ENCODE peak calls at places on chromosomes 2 and 18, in nine cellular contexts. F is body of pancreas; T is psoas muscle; B is mucosa of descending colon; A is CD4-positive, CD25-positive, alpha-beta regulatory T cell; L is astrocyte of the cerebellum; Y is coronary artery; Z is GM23248; G is lower lobe of right lung. D is an unnamed sample.

GRCh38 chr2:58540680-58541079 is 299.6 kb upstream of the FANCL start:
- DNase-seq in F (no peak), T (no peak), B (no peak), A (no peak), L (no peak), Y (no peak), Z (no peak), G (no peak), D (no peak)

GRCh38 chr2:156574112-156574511 is 137.9 kb downstream of the GPD2 start:
- DNase-seq in F (no peak), T (no peak), B (no peak), A (no peak), L (no peak), Y (no peak), Z (no peak), G (no peak), D (no peak)

GRCh38 chr2:141610564-141610963 is 520.3 kb downstream of the LRP1B start:
- DNase-seq in F (no peak), T (no peak), B (no peak), A (no peak), L (no peak), Y (no peak), Z (no peak), G (no peak), D (no peak)

GRCh38 chr2:219697811-219698683 is 70.6 kb downstream of the SLC4A3 start:
- DNase-seq in F (no peak), T (no peak), B (no peak), A (no peak), L (no peak), Y (no peak), Z (no peak), G (no peak), D (no peak)

GRCh38 chr18:46293699-46294300 is 189.6 kb downstream of the HAUS1 start:
- DNase-seq in F (no peak), T (no peak), B (no peak), A (no peak), L (no peak), Y (no peak), Z (no peak), G (no peak), D (no peak)

GRCh38 chr2:97704989-97705388 is 8.4 kb upstream of the ZAP70 start:
- DNase-seq in F (no peak), T (no peak), B (no peak), A (no peak), L (no peak), Y (peak), Z (no peak), G (no peak), D (no peak)

GRCh38 chr2:23904692-23905091 is 22.2 kb downstream of the ATAD2B start:
- DNase-seq in F (no peak), T (no peak), B (no peak), A (no peak), L (peak), Y (no peak), Z (peak), G (no peak), D (no peak)

GRCh38 chr2:79627237-79627636 is 114.4 kb downstream of the CTNNA2 start:
- DNase-seq in F (no peak), T (no peak), B (no peak), A (no peak), L (no peak), Y (no peak), Z (no peak), G (no peak), D (no peak)

GRCh38 chr2:155310589-155310988 is 612.1 kb downstream of the KCNJ3 start:
- DNase-seq in F (no peak), T (no peak), B (no peak), A (peak), L (peak), Y (no peak), Z (peak), G (no peak), D (no peak)

GRCh38 chr2:74937221-74937880 is 21.1 kb upstream of the POLE4 start:
- DNase-seq in F (no peak), T (no peak), B (no peak), A (no peak), L (no peak), Y (no peak), Z (no peak), G (no peak), D (no peak)

GRCh38 chr2:96881349-96882195 is 11.7 kb upstream of the SEMA4C start:
- DNase-seq in F (no peak), T (no peak), B (no peak), A (no peak), L (no peak), Y (no peak), Z (no peak), G (no peak), D (no peak)

GRCh38 chr18:51908598-51908944 is 431.4 kb upstream of the DCC start:
- DNase-seq in F (no peak), T (no peak), B (no peak), A (no peak), L (no peak), Y (no peak), Z (no peak), G (no peak), D (no peak)

GRCh38 chr2:105397025-105397722 is 1.7 kb downstream of the FHL2 start:
- DNase-seq in F (no peak), T (no peak), B (no peak), A (no peak), L (no peak), Y (no peak), Z (peak), G (no peak), D (peak)

GRCh38 chr2:200104015-200104414 is 148.6 kb downstream of the MAIP1 start:
- DNase-seq in F (no peak), T (no peak), B (no peak), A (no peak), L (peak), Y (no peak), Z (peak), G (no peak), D (no peak)

GRCh38 chr2:148255929-148256328 is 235.0 kb downstream of the MBD5 start:
- DNase-seq in F (no peak), T (no peak), B (no peak), A (no peak), L (no peak), Y (no peak), Z (no peak), G (peak), D (no peak)

GRCh38 chr2:236517463-236518077 is 52.1 kb upstream of the ACKR3 start:
- DNase-seq in F (no peak), T (no peak), B (no peak), A (no peak), L (no peak), Y (no peak), Z (no peak), G (no peak), D (no peak)

GRCh38 chr18:50013363-50014138 is 181.4 kb downstream of the MYO5B start:
- DNase-seq in F (no peak), T (no peak), B (no peak), A (no peak), L (no peak), Y (no peak), Z (peak), G (no peak), D (no peak)

GRCh38 chr2:46171441-46171953 is 125.7 kb upstream of the EPAS1 start:
- DNase-seq in F (no peak), T (no peak), B (no peak), A (no peak), L (peak), Y (peak), Z (peak), G (no peak), D (no peak)

GRCh38 chr2:46171996-46172546 is 125.1 kb upstream of the EPAS1 start:
- DNase-seq in F (no peak), T (no peak), B (no peak), A (no peak), L (no peak), Y (peak), Z (no peak), G (no peak), D (no peak)

GRCh38 chr2:162091325-162092007 is 17.5 kb upstream of the DPP4 start:
- DNase-seq in F (no peak), T (no peak), B (peak), A (peak), L (no peak), Y (no peak), Z (peak), G (no peak), D (peak)

GRCh38 chr2:110858993-110859770 is 126.8 kb downstream of the ACOXL start:
- DNase-seq in F (no peak), T (no peak), B (no peak), A (peak), L (no peak), Y (no peak), Z (no peak), G (no peak), D (no peak)

GRCh38 chr2:234491281-234491680 is 5.6 kb downstream of the ARL4C start:
- DNase-seq in F (no peak), T (no peak), B (no peak), A (peak), L (no peak), Y (no peak), Z (no peak), G (no peak), D (no peak)

GRCh38 chr2:108316194-108316880 is 27.6 kb downstream of the SULT1C2 start:
- DNase-seq in F (no peak), T (no peak), B (peak), A (no peak), L (no peak), Y (no peak), Z (no peak), G (no peak), D (no peak)

GRCh38 chr18:2164644-2165287 is 406.5 kb downstream of the METTL4 start:
- DNase-seq in F (no peak), T (no peak), B (no peak), A (no peak), L (no peak), Y (no peak), Z (no peak), G (no peak), D (no peak)

GRCh38 chr18:39611381-39612090 is 2045.9 kb upstream of the CELF4 start:
- DNase-seq in F (no peak), T (no peak), B (no peak), A (no peak), L (peak), Y (no peak), Z (no peak), G (no peak), D (no peak)

GRCh38 chr2:237556773-237557632 is 9.4 kb upstream of the PRLH start:
- DNase-seq in F (no peak), T (no peak), B (no peak), A (peak), L (no peak), Y (no peak), Z (no peak), G (no peak), D (no peak)

GRCh38 chr2:158932246-158932645 is 36.2 kb upstream of the TANC1 start:
- DNase-seq in F (no peak), T (no peak), B (no peak), A (no peak), L (peak), Y (no peak), Z (no peak), G (no peak), D (no peak)

GRCh38 chr2:130756041-130756720 is 841 bp downstream of the AMER3 start:
- DNase-seq in F (no peak), T (no peak), B (peak), A (no peak), L (no peak), Y (no peak), Z (peak), G (no peak), D (no peak)

GRCh38 chr2:24972315-24972958 is 682 bp upstream of the DNAJC27 start:
- DNase-seq in F (peak), T (no peak), B (peak), A (peak), L (no peak), Y (peak), Z (peak), G (no peak), D (peak)

GRCh38 chr18:4454548-4455112 is 477 bp downstream of the DLGAP1 start:
- DNase-seq in F (no peak), T (peak), B (no peak), A (no peak), L (no peak), Y (no peak), Z (no peak), G (no peak), D (no peak)

GRCh38 chr2:218658671-218659257 is 659 bp downstream of the ZNF142 start:
- DNase-seq in F (no peak), T (no peak), B (peak), A (peak), L (no peak), Y (no peak), Z (peak), G (no peak), D (peak)

GRCh38 chr18:71371951-71372605 is 1083.2 kb downstream of the SOCS6 start:
- DNase-seq in F (no peak), T (no peak), B (no peak), A (no peak), L (no peak), Y (no peak), Z (no peak), G (no peak), D (no peak)

GRCh38 chr2:10619643-10620042 is 70.1 kb downstream of the NOL10 start:
- DNase-seq in F (no peak), T (no peak), B (no peak), A (no peak), L (peak), Y (no peak), Z (peak), G (no peak), D (no peak)

GRCh38 chr2:20617892-20618467 is 32.9 kb downstream of the HS1BP3 start:
- DNase-seq in F (peak), T (peak), B (peak), A (no peak), L (peak), Y (peak), Z (peak), G (peak), D (peak)

GRCh38 chr2:160194946-160195345 is 5.1 kb downstream of the ITGB6 start:
- DNase-seq in F (no peak), T (no peak), B (no peak), A (peak), L (no peak), Y (no peak), Z (no peak), G (no peak), D (no peak)

GRCh38 chr2:50512397-50512796 is 519.5 kb downstream of the NRXN1 start:
- DNase-seq in F (no peak), T (no peak), B (no peak), A (no peak), L (no peak), Y (no peak), Z (no peak), G (no peak), D (no peak)

GRCh38 chr2:16828044-16828827 is 162.6 kb upstream of the CYRIA start:
- DNase-seq in F (no peak), T (no peak), B (no peak), A (no peak), L (no peak), Y (no peak), Z (no peak), G (no peak), D (no peak)

GRCh38 chr18:58965930-58966662 is 101.4 kb downstream of the ZNF532 start:
- DNase-seq in F (no peak), T (no peak), B (no peak), A (no peak), L (no peak), Y (no peak), Z (no peak), G (no peak), D (no peak)

GRCh38 chr18:41996020-41996419 is 41.0 kb downstream of the PIK3C3 start:
- DNase-seq in F (no peak), T (no peak), B (no peak), A (no peak), L (no peak), Y (no peak), Z (no peak), G (no peak), D (no peak)

DNA sequence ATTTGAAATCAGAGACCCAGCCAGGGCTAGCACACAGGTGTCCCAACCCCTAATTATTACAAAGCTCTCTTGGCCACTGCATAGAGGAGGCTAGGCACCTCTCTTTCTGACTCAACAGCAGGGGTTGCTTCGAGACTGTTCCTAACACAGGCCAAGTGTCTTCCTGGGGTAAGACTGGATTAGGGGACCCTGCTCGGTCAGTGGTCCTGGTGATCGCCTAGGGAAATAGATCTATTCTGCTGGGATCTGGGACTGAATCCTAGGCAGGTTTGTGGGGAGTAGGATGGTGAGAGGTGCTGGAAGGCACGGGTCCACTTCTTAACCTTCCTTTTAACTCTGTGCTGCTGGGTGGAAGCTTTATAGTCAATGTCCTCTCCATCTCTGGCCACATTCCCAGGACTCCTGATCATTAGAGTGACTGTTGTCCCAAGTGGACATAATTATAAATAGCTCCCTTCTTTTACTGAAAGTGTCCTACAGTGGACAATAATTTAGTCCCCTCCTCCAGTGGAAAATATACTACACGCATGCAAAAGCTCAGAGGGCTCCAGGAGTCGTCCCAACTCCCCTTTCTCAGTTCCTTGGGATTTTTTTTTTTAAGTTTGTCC is 1.4 kb upstream of the TRIB2 start:
- DNase-seq in F (no peak), T (no peak), B (no peak), A (no peak), L (no peak), Y (no peak), Z (peak), G (no peak), D (no peak)
- H3K4me3 ChIP-seq in F (no peak), T (peak), B (no peak), A (peak), L (peak), Y (peak), Z (no peak), G (peak), D (peak)

GRCh38 chr18:500556-501405 is at the start of gene COLEC12:
- DNase-seq in F (no peak), T (peak), B (no peak), A (no peak), L (no peak), Y (no peak), Z (peak), G (peak), D (peak)
- H3K4me3 ChIP-seq in F (no peak), T (peak), B (no peak), A (no peak), L (peak), Y (peak), Z (peak), G (peak), D (peak)

GRCh38 chr2:180289627-180290026 is 282.5 kb upstream of the CWC22 start:
- DNase-seq in F (no peak), T (no peak), B (no peak), A (no peak), L (no peak), Y (no peak), Z (no peak), G (no peak), D (no peak)

GRCh38 chr2:180291060-180291459 is 284.0 kb upstream of the CWC22 start:
- DNase-seq in F (no peak), T (no peak), B (no peak), A (no peak), L (peak), Y (no peak), Z (peak), G (no peak), D (no peak)

GRCh38 chr2:180291552-180292421 is 284.7 kb upstream of the CWC22 start:
- DNase-seq in F (no peak), T (no peak), B (no peak), A (no peak), L (no peak), Y (no peak), Z (peak), G (no peak), D (no peak)
- H3K4me3 ChIP-seq in F (no peak), T (no peak), B (no peak), A (no peak), L (no peak), Y (no peak), Z (peak), G (no peak), D (no peak)

GRCh38 chr2:206256711-206257110 is 17.8 kb upstream of the ZDBF2 start:
- DNase-seq in F (no peak), T (no peak), B (no peak), A (no peak), L (no peak), Y (no peak), Z (no peak), G (no peak), D (no peak)
- H3K4me3 ChIP-seq in F (no peak), T (no peak), B (no peak), A (no peak), L (no peak), Y (no peak), Z (no peak), G (no peak), D (no peak)

GRCh38 chr18:31687016-31687415 is 2.6 kb upstream of the B4GALT6 start:
- DNase-seq in F (no peak), T (no peak), B (no peak), A (no peak), L (no peak), Y (no peak), Z (no peak), G (no peak), D (no peak)

GRCh38 chr18:31685097-31686082 is 1.0 kb upstream of the B4GALT6 start:
- DNase-seq in F (peak), T (peak), B (peak), A (peak), L (peak), Y (no peak), Z (peak), G (peak), D (peak)

GRCh38 chr18:31687529-31687928 is 3.1 kb upstream of the B4GALT6 start:
- DNase-seq in F (no peak), T (no peak), B (no peak), A (no peak), L (no peak), Y (no peak), Z (peak), G (no peak), D (no peak)

GRCh38 chr18:31688601-31689000 is 4.2 kb upstream of the B4GALT6 start:
- DNase-seq in F (no peak), T (no peak), B (no peak), A (no peak), L (no peak), Y (no peak), Z (no peak), G (no peak), D (no peak)

GRCh38 chr18:31686572-31686971 is 2.2 kb upstream of the B4GALT6 start:
- DNase-seq in F (no peak), T (no peak), B (no peak), A (no peak), L (no peak), Y (no peak), Z (no peak), G (no peak), D (no peak)
- H3K4me3 ChIP-seq in F (no peak), T (no peak), B (no peak), A (no peak), L (no peak), Y (no peak), Z (no peak), G (no peak), D (no peak)

GRCh38 chr2:227177592-227178336 is 13.3 kb downstream of the COL4A3 start:
- DNase-seq in F (no peak), T (no peak), B (no peak), A (no peak), L (no peak), Y (no peak), Z (no peak), G (no peak), D (no peak)

GRCh38 chr2:227182765-227183164 is 18.3 kb downstream of the COL4A3 start:
- DNase-seq in F (no peak), T (no peak), B (no peak), A (no peak), L (no peak), Y (no peak), Z (no peak), G (no peak), D (no peak)

GRCh38 chr2:227180286-227180685 is 15.9 kb downstream of the COL4A3 start:
- DNase-seq in F (no peak), T (peak), B (no peak), A (no peak), L (no peak), Y (no peak), Z (no peak), G (no peak), D (no peak)

GRCh38 chr2:227183657-227184367 is 19.4 kb downstream of the COL4A3 start:
- DNase-seq in F (no peak), T (no peak), B (no peak), A (no peak), L (peak), Y (no peak), Z (peak), G (peak), D (no peak)

GRCh38 chr2:227180770-227181169 is 16.3 kb downstream of the COL4A3 start:
- DNase-seq in F (no peak), T (no peak), B (no peak), A (no peak), L (no peak), Y (no peak), Z (no peak), G (no peak), D (no peak)
- H3K4me3 ChIP-seq in F (no peak), T (peak), B (no peak), A (no peak), L (no peak), Y (peak), Z (no peak), G (no peak), D (no peak)

GRCh38 chr2:173451137-173451536 is 96.5 kb downstream of the CDCA7 start:
- DNase-seq in F (no peak), T (no peak), B (no peak), A (peak), L (no peak), Y (no peak), Z (no peak), G (no peak), D (no peak)
- H3K4me3 ChIP-seq in F (no peak), T (no peak), B (no peak), A (no peak), L (no peak), Y (no peak), Z (no peak), G (no peak), D (no peak)

DNA sequence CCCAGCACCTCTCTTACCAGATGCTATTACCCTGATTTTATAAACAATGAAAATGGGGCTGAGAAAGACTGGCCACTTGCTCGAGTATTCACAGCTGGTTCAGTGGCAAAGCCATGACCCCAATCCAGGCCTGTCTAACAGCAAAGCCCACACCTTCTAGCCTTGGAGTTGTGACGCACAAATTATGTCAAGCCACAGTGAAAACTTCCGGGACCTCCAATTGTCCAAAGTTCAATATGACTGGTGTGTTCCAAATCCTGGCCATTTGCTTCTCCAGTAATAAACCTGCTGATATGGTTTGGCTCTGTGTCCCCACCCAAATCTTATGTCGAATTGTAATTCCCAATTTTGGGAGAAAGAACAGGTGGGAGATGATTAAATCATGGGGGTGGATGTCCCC is 64.7 kb upstream of the RIOK3 start:
- DNase-seq in F (no peak), T (no peak), B (peak), A (no peak), L (no peak), Y (no peak), Z (no peak), G (no peak), D (no peak)
- H3K4me3 ChIP-seq in F (no peak), T (no peak), B (no peak), A (no peak), L (no peak), Y (no peak), Z (no peak), G (no peak), D (no peak)